ENCODE peak calls at places on chromosomes 16 and 17, in four cellular contexts. J is GM12878, U is SK-N-SH, Q is H1. I is an unnamed sample.

GRCh38 chr17:50114849-50115357 is 15.1 kb downstream of the SAMD14 start:
- DNase-seq in J (no peak), U (peak), Q (peak), I (no peak)

GRCh38 chr16:3656491-3657468 is 2.3 kb downstream of the DNASE1 start:
- DNase-seq in J (no peak), U (no peak), Q (no peak), I (no peak)

GRCh38 chr17:50573866-50574571 is 13.5 kb downstream of the CACNA1G start:
- DNase-seq in J (no peak), U (no peak), Q (no peak), I (no peak)

GRCh38 chr17:66839616-66840015 is 4.7 kb downstream of the CACNG5 start:
- DNase-seq in J (no peak), U (no peak), Q (no peak), I (no peak)

GRCh38 chr17:42166196-42166763 is 11.5 kb upstream of the RAB5C start:
- DNase-seq in J (no peak), U (no peak), Q (no peak), I (no peak)

GRCh38 chr16:2587891-2588565 is 50.2 kb downstream of the PDPK1 start:
- DNase-seq in J (no peak), U (no peak), Q (no peak), I (no peak)

GRCh38 chr16:68367034-68367433 is 56.2 kb downstream of the PRMT7 start:
- DNase-seq in J (no peak), U (peak), Q (peak), I (peak)

GRCh38 chr17:73492802-73493139 is 151.5 kb downstream of the SDK2 start:
- DNase-seq in J (no peak), U (peak), Q (no peak), I (no peak)

GRCh38 chr16:79209308-79209707 is 391.2 kb downstream of the MAF start:
- DNase-seq in J (no peak), U (no peak), Q (no peak), I (no peak)

GRCh38 chr16:57360321-57360935 is 1.8 kb downstream of the CCL22 start:
- DNase-seq in J (no peak), U (no peak), Q (no peak), I (no peak)

GRCh38 chr16:74107795-74108610 is 188.6 kb upstream of the PSMD7 start:
- DNase-seq in J (peak), U (no peak), Q (peak), I (peak)

GRCh38 chr17:16298140-16298662 is 55.1 kb downstream of the CENPV start:
- DNase-seq in J (no peak), U (no peak), Q (no peak), I (peak)

GRCh38 chr17:40633871-40634270 is 13.7 kb downstream of the SMARCE1 start:
- DNase-seq in J (no peak), U (no peak), Q (no peak), I (no peak)

GRCh38 chr17:40632206-40632605 is 15.4 kb downstream of the SMARCE1 start:
- DNase-seq in J (no peak), U (no peak), Q (no peak), I (no peak)

GRCh38 chr17:40637931-40638330 is 9.7 kb downstream of the SMARCE1 start:
- DNase-seq in J (no peak), U (no peak), Q (no peak), I (no peak)
- TF ChIP-seq NRF1 in J (no peak), U (no peak), Q (no peak), I (no peak)

DNA sequence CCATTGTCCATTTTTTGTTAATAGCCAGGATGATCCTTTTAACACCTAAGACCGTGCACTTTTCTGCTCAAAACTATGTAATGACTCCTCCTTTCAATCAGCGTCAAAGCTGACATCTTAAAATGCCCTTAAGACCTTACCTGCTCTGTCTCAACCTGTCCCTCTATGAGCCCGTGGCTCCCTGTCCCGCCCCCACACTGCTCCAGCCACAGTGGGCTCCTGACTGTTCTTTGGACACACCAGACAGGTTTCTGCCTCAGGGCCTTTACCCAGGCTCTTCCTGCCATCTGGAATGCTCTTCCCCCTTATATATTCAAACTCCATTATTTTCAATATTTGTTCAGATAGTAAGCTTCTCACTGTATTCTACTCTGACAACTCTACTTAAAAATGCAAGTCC is 14.1 kb downstream of the CDRT15 start:
- DNase-seq in J (no peak), U (no peak), Q (no peak), I (no peak)
- TF ChIP-seq NRF1 in J (no peak), U (no peak), Q (no peak), I (no peak)

GRCh38 chr17:69414408-69415274 is at the start of gene MAP2K6:
- DNase-seq in J (peak), U (peak), Q (peak), I (peak)

GRCh38 chr17:69410671-69411070 is 3.8 kb upstream of the MAP2K6 start:
- DNase-seq in J (no peak), U (no peak), Q (no peak), I (no peak)

GRCh38 chr17:69415431-69415830 is 934 bp downstream of the MAP2K6 start:
- DNase-seq in J (no peak), U (no peak), Q (no peak), I (no peak)

GRCh38 chr17:69412336-69412735 is 2.2 kb upstream of the MAP2K6 start:
- DNase-seq in J (no peak), U (no peak), Q (no peak), I (no peak)

GRCh38 chr17:69411766-69412165 is 2.7 kb upstream of the MAP2K6 start:
- DNase-seq in J (no peak), U (no peak), Q (no peak), I (no peak)
- TF ChIP-seq NRF1 in J (no peak), U (no peak), Q (no peak), I (no peak)

GRCh38 chr16:47524007-47524405 is 62.9 kb downstream of the PHKB start:
- DNase-seq in J (no peak), U (no peak), Q (no peak), I (no peak)

GRCh38 chr16:47519996-47520679 is 59.0 kb downstream of the PHKB start:
- DNase-seq in J (no peak), U (no peak), Q (no peak), I (peak)

GRCh38 chr16:47519543-47519942 is 58.4 kb downstream of the PHKB start:
- DNase-seq in J (no peak), U (no peak), Q (no peak), I (no peak)

GRCh38 chr16:47519037-47519436 is 57.9 kb downstream of the PHKB start:
- DNase-seq in J (no peak), U (no peak), Q (no peak), I (no peak)

GRCh38 chr16:47523342-47524006 is 62.3 kb downstream of the PHKB start:
- DNase-seq in J (peak), U (no peak), Q (no peak), I (no peak)
- TF ChIP-seq NRF1 in J (no peak), U (no peak), Q (no peak), I (no peak)

GRCh38 chr16:82063456-82064082 is 28.5 kb downstream of the HSD17B2 start:
- DNase-seq in J (no peak), U (no peak), Q (no peak), I (no peak)

GRCh38 chr16:82059983-82060421 is 24.9 kb downstream of the HSD17B2 start:
- DNase-seq in J (no peak), U (no peak), Q (no peak), I (no peak)

GRCh38 chr16:82059161-82059982 is 24.3 kb downstream of the HSD17B2 start:
- DNase-seq in J (no peak), U (no peak), Q (no peak), I (no peak)

GRCh38 chr16:82061861-82062525 is 26.9 kb downstream of the HSD17B2 start:
- DNase-seq in J (no peak), U (peak), Q (no peak), I (peak)

DNA sequence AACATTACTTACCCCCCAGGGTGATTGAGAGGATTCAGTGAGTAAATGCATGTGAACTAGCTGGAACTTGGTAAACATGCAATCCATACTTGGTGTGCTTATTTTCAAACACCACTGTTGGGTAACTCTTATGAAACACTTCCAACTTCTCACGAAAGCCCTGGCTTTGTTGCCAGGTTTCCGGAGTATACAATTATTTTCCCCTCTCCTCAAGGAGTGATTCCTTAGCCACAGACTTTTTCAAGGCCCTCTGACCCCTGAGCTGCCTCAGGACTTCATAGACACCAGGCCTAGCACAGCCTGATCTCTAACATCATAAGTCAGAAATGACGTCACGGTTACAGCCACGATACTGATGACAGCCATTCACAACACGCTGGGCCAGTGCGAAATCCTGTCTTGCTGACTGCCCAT is 27.6 kb downstream of the HSD17B2 start:
- DNase-seq in J (no peak), U (no peak), Q (no peak), I (no peak)
- TF ChIP-seq NRF1 in J (no peak), U (no peak), Q (no peak), I (no peak)

GRCh38 chr17:19379306-19380075 is 1.2 kb downstream of the MAPK7 start:
- DNase-seq in J (no peak), U (no peak), Q (no peak), I (no peak)

GRCh38 chr17:19377602-19378415 is 489 bp upstream of the MAPK7 start:
- DNase-seq in J (peak), U (peak), Q (peak), I (peak)

GRCh38 chr17:19374136-19374535 is 4.2 kb upstream of the MAPK7 start:
- DNase-seq in J (no peak), U (no peak), Q (no peak), I (no peak)

GRCh38 chr17:19378416-19379293 is at the start of gene MAPK7:
- DNase-seq in J (no peak), U (no peak), Q (no peak), I (peak)

GRCh38 chr17:19376799-19377198 is 1.5 kb upstream of the MAPK7 start:
- DNase-seq in J (no peak), U (no peak), Q (no peak), I (no peak)
- TF ChIP-seq NRF1 in J (no peak), U (no peak), Q (no peak), I (no peak)

GRCh38 chr16:85141491-85142128 is 29.3 kb upstream of the CIBAR2 start:
- DNase-seq in J (no peak), U (no peak), Q (no peak), I (peak)
- TF ChIP-seq NRF1 in J (no peak), U (no peak), Q (no peak), I (no peak)

GRCh38 chr17:37762669-37763068 is 17.8 kb upstream of the HNF1B start:
- DNase-seq in J (no peak), U (no peak), Q (no peak), I (no peak)
- TF ChIP-seq NRF1 in J (no peak), U (no peak), Q (no peak), I (no peak)

GRCh38 chr16:47644661-47645060 is 183.5 kb downstream of the PHKB start:
- DNase-seq in J (no peak), U (no peak), Q (no peak), I (no peak)
- TF ChIP-seq NRF1 in J (no peak), U (no peak), Q (no peak), I (no peak)

GRCh38 chr16:64440005-64440404 is 681.9 kb downstream of the CDH11 start:
- DNase-seq in J (no peak), U (no peak), Q (no peak), I (no peak)
- TF ChIP-seq NRF1 in J (no peak), U (no peak), Q (no peak), I (no peak)

I was measured in K562.